ENCODE peak calls at places on chromosome 5, in four cellular contexts. B, F, U and A are unnamed samples.

GRCh38 chr5:78526049-78526525 is 122.5 kb downstream of the LHFPL2 start:
- DNase-seq in B (peak), F (no peak), U (no peak), A (no peak)

GRCh38 chr5:96548941-96549340 is 113.2 kb upstream of the CAST start:
- DNase-seq in B (no peak), F (no peak), U (no peak), A (no peak)

GRCh38 chr5:130189961-130190360 is 285.7 kb downstream of the CHSY3 start:
- DNase-seq in B (no peak), F (no peak), U (no peak), A (no peak)

GRCh38 chr5:31962928-31963327 is 211.2 kb downstream of the GOLPH3 start:
- DNase-seq in B (no peak), F (no peak), U (peak), A (no peak)

GRCh38 chr5:29758986-29759421 is 1434.5 kb upstream of the CDH6 start:
- DNase-seq in B (no peak), F (no peak), U (peak), A (no peak)

GRCh38 chr5:140588311-140589070 is 23.9 kb downstream of the SLC35A4 start:
- DNase-seq in B (no peak), F (no peak), U (no peak), A (no peak)

GRCh38 chr5:1564824-1565736 is 41.3 kb upstream of the LPCAT1 start:
- DNase-seq in B (no peak), F (peak), U (peak), A (no peak)

GRCh38 chr5:172782169-172783039 is 11.4 kb upstream of the DUSP1 start:
- DNase-seq in B (no peak), F (no peak), U (peak), A (no peak)

GRCh38 chr5:5572983-5573797 is 150.7 kb downstream of the ICE1 start:
- DNase-seq in B (no peak), F (no peak), U (no peak), A (no peak)

GRCh38 chr5:171681667-171682066 is 104.0 kb upstream of the SMIM23 start:
- DNase-seq in B (no peak), F (no peak), U (no peak), A (no peak)

GRCh38 chr5:40483316-40483715 is 196.4 kb upstream of the PTGER4 start:
- DNase-seq in B (no peak), F (no peak), U (no peak), A (no peak)

GRCh38 chr5:87924451-87924850 is 344.2 kb downstream of the TMEM161B start:
- DNase-seq in B (no peak), F (no peak), U (peak), A (no peak)

GRCh38 chr5:166509085-166509484 is 1782.4 kb upstream of the WWC1 start:
- DNase-seq in B (no peak), F (peak), U (no peak), A (no peak)

GRCh38 chr5:43042176-43042625 is 2.1 kb upstream of the ANXA2R start:
- DNase-seq in B (no peak), F (peak), U (peak), A (peak)

GRCh38 chr5:54743997-54744788 is 226.6 kb downstream of the SNX18 start:
- DNase-seq in B (peak), F (peak), U (peak), A (peak)

GRCh38 chr5:171409164-171410136 is 10.0 kb upstream of the FGF18 start:
- DNase-seq in B (no peak), F (no peak), U (no peak), A (no peak)

GRCh38 chr5:53426878-53427277 is 53.6 kb upstream of the FST start:
- DNase-seq in B (no peak), F (no peak), U (no peak), A (no peak)

GRCh38 chr5:61440086-61440485 is 108.0 kb downstream of the ZSWIM6 start:
- DNase-seq in B (no peak), F (no peak), U (no peak), A (no peak)

GRCh38 chr5:68245325-68245724 is 29.8 kb downstream of the PIK3R1 start:
- DNase-seq in B (no peak), F (no peak), U (no peak), A (no peak)

GRCh38 chr5:139272471-139273321 is 20.8 kb upstream of the MATR3 start:
- DNase-seq in B (no peak), F (no peak), U (peak), A (no peak)

GRCh38 chr5:10338996-10339903 is 14.2 kb upstream of the MARCHF6 start:
- DNase-seq in B (no peak), F (no peak), U (no peak), A (no peak)

GRCh38 chr5:167916706-167917105 is 374.7 kb upstream of the WWC1 start:
- DNase-seq in B (no peak), F (no peak), U (no peak), A (no peak)

GRCh38 chr5:71937906-71938698 is 169.2 kb upstream of the MAP1B start:
- DNase-seq in B (no peak), F (no peak), U (no peak), A (no peak)

GRCh38 chr5:392431-392988 is 50.5 kb upstream of the EXOC3 start:
- DNase-seq in B (peak), F (no peak), U (no peak), A (peak)

GRCh38 chr5:143986567-143987242 is 174.7 kb downstream of the HMHB1 start:
- DNase-seq in B (no peak), F (no peak), U (no peak), A (no peak)

DNA sequence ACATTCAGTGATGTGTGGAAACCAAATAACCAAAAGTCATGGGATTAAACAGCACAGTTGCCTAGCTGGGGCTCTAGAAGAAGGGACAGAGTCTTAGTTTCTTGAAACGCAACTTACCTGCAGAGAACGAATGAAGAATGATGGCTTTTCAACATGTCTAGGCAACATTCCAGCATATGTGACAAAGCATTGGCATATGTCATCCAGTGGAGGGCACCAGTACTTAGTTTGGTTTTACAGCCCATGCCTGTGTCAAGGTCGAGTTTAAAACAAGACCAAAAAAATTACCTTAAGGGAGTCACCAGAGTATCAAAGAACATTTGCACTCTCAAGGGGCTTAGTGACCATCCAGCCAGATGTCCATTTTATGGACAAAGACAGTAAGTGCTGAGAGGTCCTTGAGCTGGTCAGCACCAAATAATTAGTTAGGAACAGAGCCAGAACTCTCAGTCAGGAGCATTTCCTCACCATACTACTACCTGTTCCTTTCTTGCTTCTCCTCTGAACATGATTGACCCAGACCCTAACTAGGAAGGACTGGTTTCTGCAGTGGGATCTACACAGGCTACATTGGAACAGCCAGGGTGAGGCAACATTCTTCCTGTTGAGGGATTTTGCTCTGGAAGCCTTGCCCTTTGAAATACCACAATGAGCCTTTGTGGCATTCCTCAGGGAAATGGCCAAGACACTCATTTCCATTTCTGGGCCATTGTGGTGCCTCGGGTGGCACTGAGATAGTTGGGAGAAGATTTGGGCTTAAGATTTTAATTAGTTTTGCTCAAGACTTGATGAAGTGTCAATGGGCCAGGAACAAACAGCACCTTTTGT is 75.4 kb upstream of the ANKH start:
- DNase-seq in B (peak), F (peak), U (peak), A (no peak)
- TF ChIP-seq SP1 in B (no peak), F (no peak), U (no peak), A (no peak)

GRCh38 chr5:3320317-3320865 is 275.2 kb upstream of the IRX1 start:
- DNase-seq in B (no peak), F (no peak), U (no peak), A (no peak)
- TF ChIP-seq GABPA in B (no peak), F (no peak), U (no peak), A (no peak)

GRCh38 chr5:122774519-122774860 is 390 bp upstream of the SNX2 start:
- DNase-seq in B (no peak), F (no peak), U (no peak), A (no peak)

GRCh38 chr5:122776143-122776542 is 1.3 kb downstream of the SNX2 start:
- DNase-seq in B (no peak), F (no peak), U (no peak), A (no peak)

GRCh38 chr5:122774861-122775712 is at the start of gene SNX2:
- DNase-seq in B (no peak), F (peak), U (peak), A (peak)

GRCh38 chr5:122773615-122774014 is 1.3 kb upstream of the SNX2 start:
- DNase-seq in B (no peak), F (no peak), U (peak), A (no peak)

GRCh38 chr5:122775713-122776084 is 819 bp downstream of the SNX2 start:
- DNase-seq in B (no peak), F (no peak), U (no peak), A (no peak)
- TF ChIP-seq SP1 in B (no peak), F (no peak), U (no peak), A (no peak)

GRCh38 chr5:128966375-128966774 is 1.1 kb downstream of the SLC27A6 start:
- DNase-seq in B (no peak), F (peak), U (no peak), A (no peak)
- TF ChIP-seq GABPA in B (no peak), F (no peak), U (no peak), A (no peak)

GRCh38 chr5:132748522-132749000 is 1.3 kb downstream of the CCNI2 start:
- DNase-seq in B (no peak), F (no peak), U (no peak), A (no peak)

GRCh38 chr5:132747693-132748440 is 641 bp downstream of the CCNI2 start:
- DNase-seq in B (no peak), F (no peak), U (no peak), A (no peak)

GRCh38 chr5:132746592-132747063 is 598 bp upstream of the CCNI2 start:
- DNase-seq in B (no peak), F (no peak), U (no peak), A (no peak)

GRCh38 chr5:132749506-132749905 is 2.3 kb downstream of the CCNI2 start:
- DNase-seq in B (no peak), F (no peak), U (no peak), A (no peak)

GRCh38 chr5:132747064-132747692 is at the start of gene CCNI2:
- DNase-seq in B (no peak), F (no peak), U (no peak), A (peak)
- TF ChIP-seq SP1 in B (no peak), F (no peak), U (no peak), A (no peak)

DNA sequence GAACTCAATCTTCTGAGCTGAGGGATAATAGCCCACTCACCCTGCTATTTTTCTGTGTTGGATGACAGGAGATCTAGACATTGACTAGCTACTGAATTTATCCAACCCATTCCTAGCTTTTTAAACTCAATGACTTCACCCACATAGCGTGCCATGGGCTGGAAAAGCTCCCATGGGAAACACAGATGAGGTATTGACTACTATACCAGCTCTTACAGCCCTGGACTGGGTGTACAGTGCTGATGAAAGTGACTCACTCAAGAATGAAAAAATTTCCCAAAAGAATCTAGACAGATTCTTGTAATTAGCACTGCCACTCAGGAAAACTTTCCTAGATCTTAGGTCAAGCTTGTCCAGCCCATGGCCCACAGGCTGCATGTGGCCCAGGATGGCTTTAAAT is 72.7 kb upstream of the NREP start:
- DNase-seq in B (no peak), F (no peak), U (no peak), A (no peak)
- TF ChIP-seq GABPA in B (no peak), F (no peak), U (no peak), A (no peak)